ENCODE peak calls at places on chromosomes 1 and 21, in seven cellular contexts. E is OCI-LY7, H is fibroblast of mammary gland, Y is cardiac fibroblast, N is right lobe of liver, P is glutamatergic neuron, T is omental fat pad. V is an unnamed sample.
A peak's percentile ranks its signal among the peaks of the same experiment; 100 is the strongest.

GRCh38 chr1:58783090-58783992 is 506 bp downstream of the JUN start:
- DNase-seq in P (peak; percentile 57), T (peak; percentile 28), Y (peak; percentile 67), E (peak; percentile 59), N (peak; percentile 76), H (peak; percentile 34), V (peak; percentile 36)

GRCh38 chr1:227315500-227316346 is 2.6 kb downstream of the CDC42BPA start:
- DNase-seq in P (no peak), T (no peak), Y (peak; percentile 83), N (no peak), H (peak; percentile 80), E (no peak), V (peak; percentile 51)

GRCh38 chr1:84720275-84720780 is 30.1 kb upstream of the SSX2IP start:
- DNase-seq in P (no peak), T (no peak), H (no peak), Y (no peak), E (no peak), N (no peak), V (no peak)

GRCh38 chr1:1683104-1683905 is 9.3 kb downstream of the SLC35E2B start:
- DNase-seq in N (no peak), H (no peak), T (no peak), Y (no peak), E (no peak), P (no peak), V (no peak)

GRCh38 chr21:37430184-37430821 is 63.7 kb downstream of the DYRK1A start:
- DNase-seq in Y (no peak), P (no peak), N (peak; percentile 69), H (no peak), E (no peak), T (no peak), V (no peak)

GRCh38 chr21:41627428-41627827 is 119.5 kb upstream of the TMPRSS2 start:
- DNase-seq in E (no peak), N (no peak), T (no peak), Y (peak; percentile 47), P (no peak), H (peak; percentile 93), V (no peak)

GRCh38 chr1:55288245-55288644 is 73.1 kb upstream of the USP24 start:
- DNase-seq in N (no peak), H (peak; percentile 95), T (no peak), Y (peak; percentile 92), P (no peak), E (peak; percentile 25), V (no peak)

GRCh38 chr21:45303111-45303615 is 15.5 kb upstream of the POFUT2 start:
- DNase-seq in P (no peak), H (no peak), T (no peak), Y (no peak), E (no peak), N (peak; percentile 56), V (no peak)

GRCh38 chr1:200429221-200429751 is 19.4 kb upstream of the ZNF281 start:
- DNase-seq in N (no peak), T (no peak), P (no peak), E (no peak), Y (peak; percentile 87), H (peak; percentile 70), V (peak; percentile 87)

GRCh38 chr1:159005161-159005560 is 4.5 kb upstream of the IFI16 start:
- DNase-seq in P (no peak), N (no peak), H (peak; percentile 54), Y (peak; percentile 32), E (no peak), T (no peak), V (no peak)

GRCh38 chr1:177181631-177182291 is 11.0 kb downstream of the BRINP2 start:
- DNase-seq in E (peak; percentile 0), T (no peak), Y (peak; percentile 54), N (peak; percentile 68), P (peak; percentile 89), H (peak; percentile 47), V (peak; percentile 15)

GRCh38 chr1:25517476-25518394 is 25.7 kb upstream of the LDLRAP1 start:
- DNase-seq in Y (no peak), N (no peak), T (no peak), H (no peak), P (no peak), E (no peak), V (no peak)
- TF ChIP-seq CTCF in Y (no peak), N (no peak), T (no peak), H (no peak), P (no peak), E (peak; percentile 31), V (no peak)

GRCh38 chr21:29920938-29921337 is 18.9 kb downstream of the GRIK1 start:
- DNase-seq in Y (no peak), P (no peak), T (no peak), E (no peak), H (no peak), N (no peak), V (no peak)
- TF ChIP-seq CTCF in Y (no peak), P (no peak), T (no peak), E (no peak), H (no peak), N (no peak), V (no peak)

DNA sequence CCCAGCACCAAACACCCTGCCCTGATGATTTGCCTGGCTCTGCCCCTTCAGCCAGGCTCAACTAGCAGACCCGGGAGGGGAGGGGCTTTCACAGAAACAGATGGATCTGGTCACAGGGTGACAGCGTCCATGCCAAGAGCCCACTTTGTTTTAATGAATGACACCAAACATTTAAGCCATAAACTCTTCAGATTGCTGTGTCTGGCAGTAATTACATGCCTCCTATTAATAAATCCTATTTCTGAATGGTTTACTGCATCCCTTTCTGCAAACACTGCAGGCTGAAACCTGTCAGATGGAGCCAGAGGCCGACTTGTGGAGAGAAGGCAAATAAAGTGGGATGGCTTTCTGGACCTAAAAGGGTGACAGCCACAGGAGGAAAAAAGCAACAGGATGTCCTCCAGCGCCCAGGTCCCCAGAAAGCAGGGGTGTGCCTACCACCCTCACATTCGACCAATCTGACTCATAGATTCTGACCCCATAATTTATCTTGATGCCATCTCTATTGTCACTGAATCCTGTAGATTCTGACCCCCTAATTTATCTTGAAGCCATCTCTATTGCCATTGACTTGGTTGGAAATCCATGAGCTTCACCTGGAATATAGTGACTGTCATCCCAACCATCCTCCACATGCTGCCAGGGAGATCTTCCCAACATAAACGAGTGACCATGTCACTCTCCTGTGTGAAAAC is 200.8 kb downstream of the PLPP3 start:
- DNase-seq in Y (no peak), T (no peak), N (no peak), E (no peak), P (peak; percentile 20), H (no peak), V (no peak)
- TF ChIP-seq CTCF in Y (no peak), T (no peak), N (no peak), E (no peak), P (no peak), H (no peak), V (no peak)

GRCh38 chr1:57232500-57232899 is 191.4 kb downstream of the DAB1 start:
- DNase-seq in Y (no peak), N (no peak), H (peak; percentile 6), P (no peak), T (no peak), E (no peak), V (no peak)

GRCh38 chr1:57234459-57234858 is 189.4 kb downstream of the DAB1 start:
- DNase-seq in P (no peak), N (no peak), Y (no peak), H (no peak), E (no peak), T (no peak), V (no peak)

GRCh38 chr1:57235782-57236181 is 188.1 kb downstream of the DAB1 start:
- DNase-seq in H (no peak), T (no peak), Y (no peak), N (no peak), E (no peak), P (no peak), V (no peak)

DNA sequence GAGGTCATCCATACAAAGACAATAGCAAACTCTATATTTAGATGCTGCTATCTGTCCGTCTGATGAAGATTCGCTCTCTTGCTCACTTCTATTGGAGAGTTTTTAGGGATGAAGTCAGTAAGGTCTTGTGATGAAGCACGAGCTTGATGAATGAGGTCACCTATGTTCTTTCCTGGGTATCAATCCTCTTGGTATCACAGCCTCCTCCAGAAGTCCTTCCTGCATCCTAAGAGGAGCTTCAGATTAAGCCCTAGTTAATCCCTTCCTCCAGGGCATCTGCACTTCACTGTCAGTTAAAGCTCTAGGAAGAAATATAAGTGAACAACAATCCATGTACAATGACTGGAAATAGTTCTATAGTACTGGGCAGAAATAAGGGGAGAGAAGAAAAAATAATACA is 185.5 kb downstream of the DAB1 start:
- DNase-seq in P (no peak), N (no peak), Y (no peak), E (no peak), T (no peak), H (no peak), V (no peak)
- TF ChIP-seq CTCF in P (no peak), N (no peak), Y (no peak), E (no peak), T (no peak), H (no peak), V (no peak)

V was measured in astrocyte.